ENCODE peak calls at places on chromosomes 16 and 17, in six cellular contexts. U is CD8-positive, alpha-beta memory T cell; A is left ventricle myocardium inferior; V is pancreas; B is CD4-positive, alpha-beta memory T cell; Y is neuronal stem cell. F is an unnamed sample.

GRCh38 chr17:17051791-17052461 is 9.7 kb downstream of the MPRIP start:
- DNase-seq in U (no peak), A (no peak), V (no peak), B (no peak), Y (no peak), F (no peak)

GRCh38 chr17:43543300-43543699 is 2.8 kb downstream of the ETV4 start:
- DNase-seq in U (no peak), A (no peak), V (no peak), B (no peak), Y (no peak), F (no peak)

GRCh38 chr16:77117687-77118086 is 73.3 kb upstream of the MON1B start:
- DNase-seq in U (no peak), A (no peak), V (no peak), B (no peak), Y (no peak), F (no peak)

GRCh38 chr17:62653831-62654829 is 26.7 kb downstream of the MRC2 start:
- DNase-seq in U (no peak), A (peak), V (peak), B (no peak), Y (peak), F (no peak)

GRCh38 chr16:8644513-8645140 is 23.1 kb downstream of the METTL22 start:
- DNase-seq in U (no peak), A (peak), V (no peak), B (no peak), Y (no peak), F (no peak)

GRCh38 chr17:7956208-7956965 is 24.4 kb downstream of the CNTROB start:
- DNase-seq in U (no peak), A (peak), V (no peak), B (no peak), Y (no peak), F (no peak)

GRCh38 chr16:53695070-53695469 is 8.6 kb downstream of the RPGRIP1L start:
- DNase-seq in U (no peak), A (no peak), V (no peak), B (no peak), Y (no peak), F (no peak)

GRCh38 chr16:54284319-54284930 is 2.2 kb downstream of the IRX3 start:
- DNase-seq in U (no peak), A (no peak), V (peak), B (no peak), Y (peak), F (no peak)

GRCh38 chr17:12376276-12376675 is 289.4 kb upstream of the MYOCD start:
- DNase-seq in U (no peak), A (no peak), V (no peak), B (no peak), Y (no peak), F (no peak)

GRCh38 chr16:20866161-20866772 is 33.9 kb downstream of the DCUN1D3 start:
- DNase-seq in U (no peak), A (no peak), V (peak), B (no peak), Y (peak), F (no peak)

GRCh38 chr17:12982224-12982623 is 35.6 kb downstream of the ELAC2 start:
- DNase-seq in U (peak), A (no peak), V (no peak), B (no peak), Y (no peak), F (no peak)

GRCh38 chr17:4648741-4649140 is 7.3 kb upstream of the ALOX15 start:
- DNase-seq in U (no peak), A (no peak), V (no peak), B (no peak), Y (no peak), F (no peak)

GRCh38 chr17:63399316-63399715 is 46.8 kb downstream of the CYB561 start:
- DNase-seq in U (no peak), A (no peak), V (no peak), B (no peak), Y (no peak), F (peak)

GRCh38 chr17:72120878-72121163 is at the start of gene SOX9:
- DNase-seq in U (no peak), A (peak), V (peak), B (no peak), Y (peak), F (peak)

GRCh38 chr16:20359997-20360396 is 7.5 kb upstream of the UMOD start:
- DNase-seq in U (no peak), A (no peak), V (peak), B (no peak), Y (peak), F (no peak)

DNA sequence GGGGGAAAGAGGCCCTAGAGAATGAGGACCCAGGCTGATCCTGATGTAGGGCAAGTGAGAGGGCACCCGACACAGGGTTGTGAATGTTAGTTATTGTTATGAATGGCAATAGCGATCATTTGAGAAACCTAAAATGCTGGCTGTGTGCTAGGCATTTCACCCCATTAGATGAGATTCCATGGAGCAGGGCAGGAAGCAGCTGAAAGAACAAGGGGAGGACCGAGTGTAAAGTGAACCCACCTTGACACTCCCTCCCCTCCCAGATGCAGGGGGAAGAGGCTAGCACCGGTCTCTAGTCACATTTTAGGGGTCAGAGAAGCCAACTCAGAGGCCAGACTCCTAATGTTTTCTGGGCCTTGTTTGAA is 553 bp upstream of the CORO6 start:
- DNase-seq in U (no peak), A (no peak), V (no peak), B (no peak), Y (no peak), F (no peak)
- H3K4me3 ChIP-seq in U (peak), A (peak), V (no peak), B (no peak), Y (peak), F (no peak)

DNA sequence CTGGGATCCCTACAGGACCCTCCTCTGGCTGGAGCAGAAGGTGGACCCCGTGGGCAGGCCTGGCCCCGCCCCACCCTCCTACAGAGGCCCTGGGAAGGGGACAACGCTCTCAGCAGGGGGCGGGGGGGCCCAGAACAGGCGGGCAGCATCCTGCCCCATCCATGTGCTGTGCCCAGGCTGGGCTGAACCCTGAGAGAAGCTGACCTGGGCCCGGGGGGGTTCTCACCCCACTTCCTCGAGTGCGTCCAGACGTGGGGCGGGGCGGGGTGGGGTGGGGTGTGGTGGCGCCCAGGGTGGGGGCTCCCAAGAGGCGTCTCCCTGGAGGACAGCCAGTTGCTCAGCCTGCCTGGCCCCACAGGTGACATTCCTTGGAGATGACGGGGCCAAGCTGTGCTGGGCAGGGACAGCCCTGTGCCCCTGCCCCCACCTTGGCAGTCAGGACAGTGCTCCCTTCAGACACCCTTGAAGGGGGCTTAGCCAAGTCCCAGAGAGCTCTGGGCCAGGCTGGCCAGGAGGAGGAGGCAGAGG is 390 bp upstream of the UNC13D start:
- DNase-seq in U (no peak), A (no peak), V (peak), B (no peak), Y (no peak), F (no peak)
- H3K4me3 ChIP-seq in U (peak), A (peak), V (no peak), B (peak), Y (no peak), F (no peak)

GRCh38 chr17:82704886-82705285 is 6.4 kb upstream of the RAB40B start:
- DNase-seq in U (no peak), A (no peak), V (no peak), B (no peak), Y (no peak), F (no peak)

GRCh38 chr17:82702161-82702932 is 3.8 kb upstream of the RAB40B start:
- DNase-seq in U (no peak), A (no peak), V (no peak), B (no peak), Y (no peak), F (no peak)

GRCh38 chr17:82703036-82703745 is 4.7 kb upstream of the RAB40B start:
- DNase-seq in U (no peak), A (no peak), V (no peak), B (no peak), Y (no peak), F (no peak)

GRCh38 chr17:82705756-82706155 is 7.3 kb upstream of the RAB40B start:
- DNase-seq in U (no peak), A (no peak), V (no peak), B (no peak), Y (no peak), F (no peak)

GRCh38 chr17:82703935-82704865 is 5.7 kb upstream of the RAB40B start:
- DNase-seq in U (no peak), A (no peak), V (no peak), B (no peak), Y (no peak), F (no peak)
- H3K4me3 ChIP-seq in U (no peak), A (no peak), V (no peak), B (no peak), Y (no peak), F (no peak)

GRCh38 chr16:73065617-73066313 is 17.8 kb upstream of the ZFHX3 start:
- DNase-seq in U (no peak), A (peak), V (no peak), B (no peak), Y (peak), F (no peak)
- H3K4me3 ChIP-seq in U (no peak), A (peak), V (no peak), B (no peak), Y (no peak), F (no peak)

DNA sequence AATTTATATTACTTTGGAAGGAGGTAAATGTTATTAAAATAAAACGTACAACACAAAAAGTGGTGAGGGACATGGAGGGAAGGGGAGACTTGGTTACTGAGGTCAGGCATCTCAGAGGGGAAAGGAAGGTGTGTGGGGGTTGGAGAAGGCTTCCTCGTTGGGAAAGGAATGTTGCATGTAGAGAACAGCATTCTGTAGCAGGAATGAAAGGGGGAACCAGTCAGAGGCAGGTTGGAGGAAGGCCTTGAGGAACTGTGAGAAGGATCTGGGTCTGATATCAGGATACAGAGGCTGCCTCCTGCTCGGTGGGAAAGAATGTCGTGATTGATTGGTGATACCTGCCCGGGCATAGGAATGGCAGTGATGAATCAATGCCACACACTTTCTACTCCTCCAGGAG is 103.3 kb upstream of the ZFHX3 start:
- DNase-seq in U (no peak), A (no peak), V (no peak), B (no peak), Y (no peak), F (no peak)
- H3K4me3 ChIP-seq in U (no peak), A (no peak), V (no peak), B (no peak), Y (no peak), F (no peak)

F was measured in LNCaP clone FGC.